ENCODE peak calls at places on chromosomes 7 and 10, in six cellular contexts. A is kidney glomerular epithelial cell; J is HT1080; Y is activated CD8-positive, alpha-beta memory T cell treated with anti-CD3 and anti-CD28 coated beads, Interleukin-2, amount 50 U/mL, for 4 hours; G is cerebellar cortex; H is NCI-H1092. W is an unnamed sample.

GRCh38 chr7:104240400-104240799 is 32.6 kb upstream of the ORC5 start:
- DNase-seq in A (no peak), J (no peak), Y (no peak), G (peak; percentile 69), H (peak; percentile 88), W (peak; percentile 73)

GRCh38 chr10:73044378-73045285 is 52.0 kb downstream of the P4HA1 start:
- DNase-seq in A (peak; percentile 32), J (peak; percentile 84), Y (no peak), G (no peak), H (no peak), W (no peak)

GRCh38 chr7:88299126-88299525 is 7.6 kb downstream of the STEAP4 start:
- DNase-seq in A (no peak), J (no peak), Y (no peak), G (peak; percentile 57), H (no peak), W (peak; percentile 63)

GRCh38 chr7:30977896-30978564 is 14.3 kb downstream of the GHRHR start:
- DNase-seq in A (no peak), J (no peak), Y (no peak), G (peak; percentile 37), H (peak; percentile 34), W (no peak)

GRCh38 chr7:71612011-71612410 is 480.1 kb downstream of the GALNT17 start:
- DNase-seq in A (no peak), J (no peak), Y (no peak), G (no peak), H (no peak), W (no peak)

GRCh38 chr7:96120445-96120844 is 201.5 kb downstream of the SLC25A13 start:
- DNase-seq in A (no peak), J (no peak), Y (no peak), G (no peak), H (no peak), W (no peak)

GRCh38 chr10:132429281-132430230 is 32.6 kb downstream of the PWWP2B start:
- DNase-seq in A (no peak), J (no peak), Y (no peak), G (no peak), H (peak; percentile 58), W (no peak)

GRCh38 chr10:132499367-132499685 is 38.3 kb upstream of the INPP5A start:
- DNase-seq in A (no peak), J (no peak), Y (no peak), G (no peak), H (no peak), W (peak; percentile 24)

GRCh38 chr10:811781-812180 is 119.7 kb downstream of the LARP4B start:
- DNase-seq in A (no peak), J (no peak), Y (no peak), G (no peak), H (no peak), W (no peak)

GRCh38 chr10:16583382-16583781 is 61.7 kb upstream of the C1QL3 start:
- DNase-seq in A (no peak), J (no peak), Y (no peak), G (peak; percentile 15), H (no peak), W (peak; percentile 20)

GRCh38 chr7:2138146-2138765 is 94.5 kb downstream of the MAD1L1 start:
- DNase-seq in A (no peak), J (no peak), Y (peak; percentile 54), G (no peak), H (no peak), W (no peak)

GRCh38 chr7:73451780-73452398 is 18.3 kb downstream of the FZD9 start:
- DNase-seq in A (peak; percentile 54), J (peak; percentile 42), Y (no peak), G (peak; percentile 76), H (peak; percentile 34), W (peak; percentile 78)

GRCh38 chr7:157000047-157000726 is 10.3 kb downstream of the MNX1 start:
- DNase-seq in A (no peak), J (no peak), Y (no peak), G (no peak), H (no peak), W (no peak)

GRCh38 chr7:157077021-157077420 is 61.7 kb upstream of the UBE3C start:
- DNase-seq in A (no peak), J (no peak), Y (no peak), G (no peak), H (no peak), W (no peak)

GRCh38 chr10:24891823-24892222 is 60.6 kb downstream of the PRTFDC1 start:
- DNase-seq in A (peak; percentile 87), J (peak; percentile 91), Y (no peak), G (no peak), H (no peak), W (no peak)

GRCh38 chr10:3570330-3570729 is 214.7 kb downstream of the KLF6 start:
- DNase-seq in A (no peak), J (no peak), Y (no peak), G (no peak), H (no peak), W (no peak)

GRCh38 chr10:58438340-58438739 is 53.1 kb downstream of the TFAM start:
- DNase-seq in A (peak; percentile 90), J (peak; percentile 14), Y (no peak), G (no peak), H (no peak), W (no peak)

GRCh38 chr10:9296206-9296605 is 1241.7 kb downstream of the GATA3 start:
- DNase-seq in A (no peak), J (peak; percentile 70), Y (no peak), G (no peak), H (no peak), W (no peak)

GRCh38 chr7:2242541-2243482 is 786 bp downstream of the NUDT1 start:
- DNase-seq in A (no peak), J (peak; percentile 35), Y (no peak), G (peak; percentile 33), H (no peak), W (no peak)

GRCh38 chr7:7157177-7157886 is 25.0 kb upstream of the C1GALT1 start:
- DNase-seq in A (peak; percentile 25), J (peak; percentile 89), Y (peak; percentile 34), G (no peak), H (no peak), W (no peak)

GRCh38 chr7:1618475-1618874 is 48.6 kb upstream of the PSMG3 start:
- DNase-seq in A (no peak), J (no peak), Y (no peak), G (no peak), H (no peak), W (no peak)

GRCh38 chr10:69229565-69229886 is 9.4 kb downstream of the HKDC1 start:
- DNase-seq in A (no peak), J (no peak), Y (no peak), G (no peak), H (no peak), W (no peak)

GRCh38 chr7:6436385-6436685 is 11.4 kb downstream of the DAGLB start:
- DNase-seq in A (no peak), J (no peak), Y (no peak), G (no peak), H (no peak), W (no peak)

GRCh38 chr10:132105302-132105995 is 39.7 kb downstream of the JAKMIP3 start:
- DNase-seq in A (no peak), J (no peak), Y (no peak), G (no peak), H (no peak), W (no peak)

GRCh38 chr10:129707406-129708388 is 240.7 kb downstream of the MGMT start:
- DNase-seq in A (no peak), J (no peak), Y (no peak), G (peak; percentile 12), H (peak; percentile 9), W (peak; percentile 21)

GRCh38 chr7:130925136-130925794 is 191.3 kb upstream of the KLF14 start:
- DNase-seq in A (no peak), J (no peak), Y (no peak), G (no peak), H (no peak), W (no peak)

GRCh38 chr7:105911961-105912575 is 35.7 kb upstream of the ATXN7L1 start:
- DNase-seq in A (no peak), J (peak; percentile 39), Y (no peak), G (no peak), H (no peak), W (no peak)

GRCh38 chr7:101614098-101614938 is 14.8 kb downstream of the MYL10 start:
- DNase-seq in A (no peak), J (no peak), Y (no peak), G (no peak), H (no peak), W (no peak)

GRCh38 chr10:96720422-96721206 is at the start of gene PIK3AP1:
- DNase-seq in A (peak; percentile 9), J (no peak), Y (peak; percentile 44), G (no peak), H (peak; percentile 35), W (peak; percentile 10)

W was measured in G401.